ENCODE peak calls at places on chromosomes 13 and 19, in six cellular contexts. T is AG09309, V is colonic mucosa, R is epithelial cell of esophagus, X is endodermal cell, O is pons. N is an unnamed sample.
A peak's percentile ranks its signal among the peaks of the same experiment; 100 is the strongest.

GRCh38 chr13:72677431-72677830 is 50.0 kb downstream of the MZT1 start:
- DNase-seq in T (no peak), V (no peak), R (no peak), O (no peak), X (no peak), N (no peak)

GRCh38 chr13:46530084-46530935 is 22.7 kb upstream of the LRCH1 start:
- DNase-seq in X (no peak), R (peak; percentile 9), T (peak; percentile 67), O (no peak), V (no peak), N (no peak)

GRCh38 chr13:62556973-62557372 is 1141.3 kb upstream of the PCDH20 start:
- DNase-seq in T (no peak), X (no peak), O (no peak), R (peak; percentile 19), V (no peak), N (no peak)

GRCh38 chr13:51475727-51476521 is 23.1 kb upstream of the INTS6 start:
- DNase-seq in R (no peak), T (no peak), V (no peak), X (no peak), O (no peak), N (no peak)

GRCh38 chr19:6733338-6734095 is 3.9 kb downstream of the GPR108 start:
- DNase-seq in R (no peak), V (no peak), X (peak; percentile 77), O (no peak), T (no peak), N (no peak)

GRCh38 chr13:29523199-29523931 is 72.1 kb downstream of the SLC7A1 start:
- DNase-seq in V (no peak), O (no peak), R (no peak), X (no peak), T (no peak), N (no peak)

GRCh38 chr19:1453525-1454371 is 3.8 kb downstream of the APC2 start:
- DNase-seq in X (peak; percentile 69), T (no peak), V (no peak), R (peak; percentile 70), O (peak; percentile 97), N (peak; percentile 99)

GRCh38 chr13:113216165-113217056 is 7.0 kb downstream of the CUL4A start:
- DNase-seq in R (peak; percentile 81), O (peak; percentile 38), V (peak; percentile 40), X (peak; percentile 74), T (no peak), N (peak; percentile 18)

GRCh38 chr19:31427857-31428256 is 78.6 kb upstream of the TSHZ3 start:
- DNase-seq in T (no peak), R (no peak), X (no peak), V (no peak), O (no peak), N (no peak)

GRCh38 chr19:8487137-8487851 is 15.1 kb downstream of the PRAM1 start:
- DNase-seq in O (peak; percentile 70), X (no peak), R (no peak), V (no peak), T (no peak), N (peak; percentile 65)

GRCh38 chr19:4059931-4060620 is 6.6 kb downstream of the ZBTB7A start:
- DNase-seq in X (no peak), T (no peak), R (peak; percentile 80), V (peak; percentile 90), O (no peak), N (no peak)

GRCh38 chr13:74133657-74134201 is 475 bp downstream of the KLF12 start:
- DNase-seq in O (peak; percentile 74), T (peak; percentile 86), V (peak; percentile 82), R (peak; percentile 65), X (peak; percentile 93), N (peak; percentile 67)

GRCh38 chr13:97448503-97449251 is 14.7 kb downstream of the RAP2A start:
- DNase-seq in O (no peak), T (no peak), R (no peak), X (peak; percentile 49), V (no peak), N (no peak)

GRCh38 chr19:47275866-47276461 is 1.3 kb downstream of the INAFM1 start:
- DNase-seq in X (peak; percentile 53), R (no peak), O (no peak), T (peak; percentile 41), V (no peak), N (no peak)

GRCh38 chr13:45511310-45512147 is 46.8 kb downstream of the COG3 start:
- DNase-seq in T (no peak), X (no peak), R (peak; percentile 80), V (peak; percentile 33), O (peak; percentile 83), N (peak; percentile 72)

GRCh38 chr19:10855879-10856522 is 7.8 kb downstream of the C19orf38 start:
- DNase-seq in R (peak; percentile 47), V (no peak), T (no peak), O (no peak), X (peak; percentile 83), N (no peak)

GRCh38 chr13:88937381-88937780 is 1266.2 kb downstream of the SLITRK5 start:
- DNase-seq in T (no peak), V (no peak), X (no peak), O (no peak), R (no peak), N (no peak)

GRCh38 chr13:33612641-33613638 is 205.0 kb upstream of the RFC3 start:
- DNase-seq in R (no peak), V (no peak), O (no peak), X (no peak), T (no peak), N (no peak)

GRCh38 chr19:23799321-23799720 is 40.6 kb upstream of the ZNF681 start:
- DNase-seq in V (no peak), O (no peak), R (no peak), X (no peak), T (no peak), N (no peak)

GRCh38 chr19:51647318-51647717 is 693 bp upstream of the SIGLEC14 start:
- DNase-seq in R (no peak), T (no peak), V (no peak), X (no peak), O (no peak), N (no peak)

GRCh38 chr19:10505583-10506229 is 2.5 kb upstream of the KEAP1 start:
- DNase-seq in X (peak; percentile 94), V (peak; percentile 87), R (peak; percentile 83), T (no peak), O (peak; percentile 57), N (no peak)

GRCh38 chr13:114000151-114001040 is 26.5 kb upstream of the C13orf46 start:
- DNase-seq in V (no peak), T (no peak), O (no peak), X (no peak), R (no peak), N (no peak)

GRCh38 chr19:54439174-54439851 is 9.7 kb upstream of the LENG8 start:
- DNase-seq in T (no peak), O (peak; percentile 77), X (peak; percentile 92), R (peak; percentile 69), V (no peak), N (peak; percentile 81)

GRCh38 chr13:52846567-52847321 is 1.7 kb downstream of the PCDH8 start:
- DNase-seq in R (peak; percentile 43), X (peak; percentile 96), V (peak; percentile 63), T (no peak), O (peak; percentile 36), N (peak; percentile 60)

GRCh38 chr19:12884627-12884925 is 2.4 kb downstream of the KLF1 start:
- DNase-seq in R (no peak), X (no peak), T (no peak), V (no peak), O (no peak), N (no peak)

GRCh38 chr13:23506821-23507210 is 63.4 kb upstream of the TNFRSF19 start:
- DNase-seq in R (no peak), O (no peak), V (no peak), T (no peak), X (no peak), N (no peak)

GRCh38 chr19:16197188-16197621 is 506 bp upstream of the AP1M1 start:
- DNase-seq in X (no peak), O (no peak), V (no peak), T (peak; percentile 96), R (peak; percentile 48), N (no peak)

GRCh38 chr19:35122687-35123551 is 7.3 kb downstream of the FXYD3 start:
- DNase-seq in T (no peak), R (peak; percentile 94), V (no peak), O (no peak), X (peak; percentile 42), N (no peak)

GRCh38 chr13:27005556-27005955 is 166.1 kb downstream of the USP12 start:
- DNase-seq in R (no peak), O (peak; percentile 64), X (peak; percentile 63), T (no peak), V (no peak), N (peak; percentile 76)

GRCh38 chr19:46232029-46232428 is 2.5 kb downstream of the IGFL1 start:
- DNase-seq in O (no peak), X (peak; percentile 16), T (no peak), R (peak; percentile 55), V (no peak), N (no peak)

GRCh38 chr19:14544047-14544446 is 14.7 kb downstream of the TECR start:
- DNase-seq in T (no peak), R (peak; percentile 24), O (no peak), X (no peak), V (no peak), N (no peak)

GRCh38 chr19:512548-513365 is 5.5 kb downstream of the TPGS1 start:
- DNase-seq in V (no peak), R (no peak), X (peak; percentile 76), T (no peak), O (no peak), N (no peak)